ENCODE peak calls at places on chromosome 1, in seven cellular contexts. C, A, K, B, V, E and M are unnamed samples.

GRCh38 chr1:242240691-242241090 is 241.8 kb upstream of the MAP1LC3C start:
- DNase-seq in B (no peak), C (no peak), E (no peak), V (no peak), A (no peak), K (no peak), M (no peak)

GRCh38 chr1:230966358-230966873 is 12.2 kb downstream of the TTC13 start:
- DNase-seq in E (no peak), C (no peak), K (no peak), A (no peak), V (no peak), B (no peak), M (no peak)

GRCh38 chr1:65844990-65845757 is 52.5 kb downstream of the PDE4B start:
- DNase-seq in K (no peak), B (no peak), V (no peak), C (no peak), A (no peak), E (no peak), M (no peak)

GRCh38 chr1:9233241-9233941 is 1.2 kb upstream of the H6PD start:
- DNase-seq in E (peak; percentile 89), B (no peak), V (no peak), A (peak; percentile 98), C (peak; percentile 63), K (peak; percentile 88), M (peak; percentile 97)

GRCh38 chr1:160704250-160704649 is 7.4 kb downstream of the CD48 start:
- DNase-seq in K (no peak), E (no peak), A (no peak), B (peak; percentile 2), V (no peak), C (peak; percentile 10), M (no peak)

GRCh38 chr1:20726107-20726911 is 6.2 kb downstream of the SH2D5 start:
- DNase-seq in K (no peak), V (no peak), B (no peak), C (no peak), A (peak; percentile 60), E (peak; percentile 15), M (peak; percentile 56)

GRCh38 chr1:25608488-25609178 is 8.0 kb upstream of the MAN1C1 start:
- DNase-seq in V (peak; percentile 87), E (peak; percentile 83), A (peak; percentile 90), B (peak; percentile 92), C (peak; percentile 88), K (peak; percentile 82), M (peak; percentile 45)

GRCh38 chr1:164256456-164256855 is 302.5 kb upstream of the PBX1 start:
- DNase-seq in V (no peak), E (no peak), K (no peak), C (no peak), A (no peak), B (no peak), M (no peak)

GRCh38 chr1:184748767-184749166 is 5.9 kb downstream of the EDEM3 start:
- DNase-seq in K (no peak), B (no peak), C (no peak), A (no peak), E (no peak), V (no peak), M (no peak)

GRCh38 chr1:37795340-37796110 is 1.9 kb downstream of the MANEAL start:
- DNase-seq in V (peak; percentile 47), K (no peak), B (no peak), E (peak; percentile 55), C (peak; percentile 48), A (no peak), M (no peak)

GRCh38 chr1:229383961-229384360 is 41.1 kb upstream of the CCSAP start:
- DNase-seq in K (no peak), A (peak; percentile 3), V (no peak), E (no peak), B (no peak), C (no peak), M (no peak)

GRCh38 chr1:203153051-203153988 is 22.3 kb downstream of the MYBPH start:
- DNase-seq in E (no peak), A (no peak), K (no peak), C (no peak), V (no peak), B (no peak), M (no peak)

GRCh38 chr1:89831462-89832113 is 10.8 kb downstream of the LRRC8D start:
- DNase-seq in E (no peak), A (no peak), B (no peak), C (no peak), K (no peak), V (no peak), M (no peak)

GRCh38 chr1:229012823-229013222 is 258.1 kb upstream of the RAB4A start:
- DNase-seq in B (no peak), V (no peak), A (no peak), K (no peak), E (no peak), C (no peak), M (no peak)

GRCh38 chr1:30191154-30191702 is 532.2 kb downstream of the MATN1 start:
- DNase-seq in C (no peak), K (no peak), E (no peak), B (no peak), A (no peak), V (no peak), M (no peak)

GRCh38 chr1:172952541-172952940 is 98.2 kb downstream of the TNFSF18 start:
- DNase-seq in E (no peak), C (no peak), K (no peak), B (no peak), V (no peak), A (no peak), M (no peak)

GRCh38 chr1:169488157-169488556 is 2.4 kb upstream of the SLC19A2 start:
- DNase-seq in C (no peak), A (no peak), K (no peak), E (no peak), B (no peak), V (no peak), M (no peak)

GRCh38 chr1:25068829-25069228 is 138.8 kb upstream of the RUNX3 start:
- DNase-seq in V (no peak), A (no peak), E (no peak), K (no peak), C (no peak), B (no peak), M (no peak)

DNA sequence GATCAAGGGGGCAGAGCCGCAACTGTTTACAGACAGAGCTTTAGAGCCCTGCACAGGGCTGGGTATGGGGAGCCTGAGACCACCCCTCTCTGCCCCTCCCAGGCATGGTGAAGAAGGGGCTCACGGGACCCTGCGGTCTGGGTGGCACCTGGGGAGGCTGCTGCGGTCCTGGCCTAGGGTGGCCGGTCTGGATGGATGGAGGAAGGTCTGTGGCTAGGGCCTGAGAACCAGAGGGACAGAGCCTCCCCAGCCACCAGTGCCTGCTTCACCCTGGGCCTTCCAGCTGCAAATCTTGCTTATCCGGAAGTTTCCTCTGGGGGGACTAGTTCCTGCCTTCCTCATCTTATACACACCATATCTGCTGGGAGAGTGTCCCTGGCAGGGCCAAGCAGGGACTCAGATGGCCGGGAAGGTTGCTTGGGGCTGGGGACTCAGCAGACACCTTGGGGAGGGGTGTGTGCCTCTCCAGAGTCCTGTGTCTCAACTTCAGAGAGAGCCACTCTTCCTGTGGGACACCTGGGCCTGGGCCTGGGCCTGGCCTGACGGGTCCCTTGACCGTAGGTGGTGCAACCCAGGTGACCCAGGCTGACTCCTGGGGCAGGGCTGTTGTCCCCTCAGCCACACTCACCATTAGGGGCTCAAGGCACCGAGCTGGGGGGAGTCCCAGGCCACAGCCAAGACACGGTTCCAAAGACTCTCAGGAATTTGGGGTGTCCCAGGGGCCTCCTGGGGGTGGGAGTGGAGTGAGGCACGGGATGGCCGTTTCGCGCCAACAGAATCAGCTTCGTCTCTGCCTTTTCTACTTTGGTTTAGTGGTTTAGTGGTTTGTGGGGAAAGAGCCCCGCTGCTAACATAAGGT is 52.0 kb upstream of the ACTRT2 start:
- DNase-seq in V (no peak), E (no peak), B (no peak), K (no peak), C (no peak), A (peak; percentile 53), M (no peak)
- H3K9me3 ChIP-seq in V (no peaks in the 10 kb centered on the region), E (no peaks in the 10 kb centered on the region), B (no peaks in the 10 kb centered on the region), K (no peaks in the 10 kb centered on the region), C (no peaks in the 10 kb centered on the region), A (no peaks in the 10 kb centered on the region), M (no peaks in the 10 kb centered on the region)

GRCh38 chr1:224343679-224344078 is 13.0 kb upstream of the CNIH4 start:
- DNase-seq in B (no peak), K (no peak), V (peak; percentile 23), E (no peak), A (no peak), C (no peak), M (no peak)
- H3K36me3 ChIP-seq in B (no peaks in the 10 kb centered on the region), K (no peaks in the 10 kb centered on the region), V (no peaks in the 10 kb centered on the region), E (no peaks in the 10 kb centered on the region), A (no peaks in the 10 kb centered on the region), C (no peaks in the 10 kb centered on the region), M (no peaks in the 10 kb centered on the region)

GRCh38 chr1:181062800-181063428 is 25.6 kb upstream of the IER5 start:
- DNase-seq in E (no peak), B (peak; percentile 45), V (peak; percentile 42), K (no peak), A (no peak), C (no peak), M (no peak)
- H3K27ac ChIP-seq in E (no peak overlapping the region), B (peak overlapping the region; percentile 56), V (no peak overlapping the region), K (no peak overlapping the region), A (peak overlapping the region; percentile 10), C (no peak overlapping the region), M (no peak overlapping the region)

GRCh38 chr1:82401116-82401515 is 600.4 kb downstream of the ADGRL2 start:
- DNase-seq in E (no peak), C (no peak), A (no peak), B (no peak), V (no peak), K (no peak), M (no peak)
- H3K9me3 ChIP-seq in E (no peaks in the 10 kb centered on the region), C (no peaks in the 10 kb centered on the region), A (no peaks in the 10 kb centered on the region), B (no peaks in the 10 kb centered on the region), V (no peaks in the 10 kb centered on the region), K (no peaks in the 10 kb centered on the region), M (no peaks in the 10 kb centered on the region)

GRCh38 chr1:109262231-109263010 is 13.1 kb downstream of the CELSR2 start:
- DNase-seq in V (no peak), E (no peak), B (no peak), K (no peak), C (no peak), A (no peak), M (no peak)
- H3K36me3 ChIP-seq in V (no peaks in the 10 kb centered on the region), E (no peaks in the 10 kb centered on the region), B (no peaks in the 10 kb centered on the region), K (no peaks in the 10 kb centered on the region), C (no peaks in the 10 kb centered on the region), A (peaks cover 9% of the 10 kb centered on the region), M (no peaks in the 10 kb centered on the region)